ENCODE peak calls at places on chromosomes 12 and 14, in seven cellular contexts. One of them, this sample, is unnamed. For H3K9me3, the result is how much of the 10 kb centered on the place peaks cover.

GRCh38 chr12:116759783-116760581 is 21.9 kb downstream of the RNFT2 start:
- DNase-seq in H1: no peak
- DNase-seq in right atrium auricular region: no peak
- DNase-seq in HCT116: peak
- DNase-seq in Peyer's patch: peak
- DNase-seq in neuronal stem cell: no peak
- DNase-seq in left ventricle myocardium inferior: peak
- DNase-seq in this sample: no peak

GRCh38 chr12:12561305-12562015 is 1.2 kb downstream of the DUSP16 start:
- DNase-seq in H1: no peak
- DNase-seq in right atrium auricular region: peak
- DNase-seq in HCT116: no peak
- DNase-seq in Peyer's patch: peak
- DNase-seq in neuronal stem cell: peak
- DNase-seq in left ventricle myocardium inferior: peak
- DNase-seq in this sample: peak

GRCh38 chr14:101723061-101723595 is 38.4 kb upstream of the PPP2R5C start:
- DNase-seq in H1: no peak
- DNase-seq in right atrium auricular region: no peak
- DNase-seq in HCT116: no peak
- DNase-seq in Peyer's patch: no peak
- DNase-seq in neuronal stem cell: no peak
- DNase-seq in left ventricle myocardium inferior: no peak
- DNase-seq in this sample: no peak

GRCh38 chr14:88599761-88600439 is 37.1 kb downstream of the ZC3H14 start:
- DNase-seq in H1: no peak
- DNase-seq in right atrium auricular region: no peak
- DNase-seq in HCT116: no peak
- DNase-seq in Peyer's patch: no peak
- DNase-seq in neuronal stem cell: no peak
- DNase-seq in left ventricle myocardium inferior: no peak
- DNase-seq in this sample: no peak

GRCh38 chr14:52802597-52802996 is 11.2 kb upstream of the GNPNAT1 start:
- DNase-seq in H1: no peak
- DNase-seq in right atrium auricular region: no peak
- DNase-seq in HCT116: no peak
- DNase-seq in Peyer's patch: no peak
- DNase-seq in neuronal stem cell: no peak
- DNase-seq in left ventricle myocardium inferior: no peak
- DNase-seq in this sample: no peak

GRCh38 chr12:110244829-110245228 is 36.2 kb upstream of the ATP2A2 start:
- DNase-seq in H1: no peak
- DNase-seq in right atrium auricular region: peak
- DNase-seq in HCT116: no peak
- DNase-seq in Peyer's patch: no peak
- DNase-seq in neuronal stem cell: no peak
- DNase-seq in left ventricle myocardium inferior: peak
- DNase-seq in this sample: no peak

GRCh38 chr14:65173973-65174693 is 71.8 kb upstream of the MAX start:
- DNase-seq in H1: peak
- DNase-seq in right atrium auricular region: no peak
- DNase-seq in HCT116: no peak
- DNase-seq in Peyer's patch: no peak
- DNase-seq in neuronal stem cell: peak
- DNase-seq in left ventricle myocardium inferior: no peak
- DNase-seq in this sample: no peak

GRCh38 chr14:87131879-87132278 is 861.1 kb downstream of the GALC start:
- DNase-seq in H1: no peak
- DNase-seq in right atrium auricular region: no peak
- DNase-seq in HCT116: no peak
- DNase-seq in Peyer's patch: no peak
- DNase-seq in neuronal stem cell: no peak
- DNase-seq in left ventricle myocardium inferior: no peak
- DNase-seq in this sample: no peak

GRCh38 chr12:79058342-79058741 is 193.8 kb downstream of the SYT1 start:
- DNase-seq in H1: no peak
- DNase-seq in right atrium auricular region: no peak
- DNase-seq in HCT116: peak
- DNase-seq in Peyer's patch: no peak
- DNase-seq in neuronal stem cell: no peak
- DNase-seq in left ventricle myocardium inferior: no peak
- DNase-seq in this sample: no peak

GRCh38 chr14:103897075-103897947 is 30.9 kb upstream of the TDRD9 start:
- DNase-seq in H1: no peak
- DNase-seq in right atrium auricular region: no peak
- DNase-seq in HCT116: no peak
- DNase-seq in Peyer's patch: peak
- DNase-seq in neuronal stem cell: no peak
- DNase-seq in left ventricle myocardium inferior: peak
- DNase-seq in this sample: peak

GRCh38 chr14:71399057-71399487 is 491.8 kb downstream of the PCNX1 start:
- DNase-seq in H1: no peak
- DNase-seq in right atrium auricular region: no peak
- DNase-seq in HCT116: no peak
- DNase-seq in Peyer's patch: no peak
- DNase-seq in neuronal stem cell: no peak
- DNase-seq in left ventricle myocardium inferior: no peak
- DNase-seq in this sample: no peak

GRCh38 chr12:24728366-24728765 is 220.5 kb downstream of the BCAT1 start:
- DNase-seq in H1: no peak
- DNase-seq in right atrium auricular region: no peak
- DNase-seq in HCT116: no peak
- DNase-seq in Peyer's patch: no peak
- DNase-seq in neuronal stem cell: no peak
- DNase-seq in left ventricle myocardium inferior: no peak
- DNase-seq in this sample: no peak

GRCh38 chr14:97318380-97318779 is 521.2 kb downstream of the VRK1 start:
- DNase-seq in H1: no peak
- DNase-seq in right atrium auricular region: no peak
- DNase-seq in HCT116: no peak
- DNase-seq in Peyer's patch: no peak
- DNase-seq in neuronal stem cell: no peak
- DNase-seq in left ventricle myocardium inferior: no peak
- DNase-seq in this sample: no peak

GRCh38 chr14:61178226-61179060 is 102.7 kb downstream of the TMEM30B start:
- DNase-seq in H1: no peak
- DNase-seq in right atrium auricular region: no peak
- DNase-seq in HCT116: peak
- DNase-seq in Peyer's patch: no peak
- DNase-seq in neuronal stem cell: no peak
- DNase-seq in left ventricle myocardium inferior: no peak
- DNase-seq in this sample: no peak

GRCh38 chr14:104063998-104064397 is 21.5 kb upstream of the ASPG start:
- DNase-seq in H1: no peak
- DNase-seq in right atrium auricular region: no peak
- DNase-seq in HCT116: no peak
- DNase-seq in Peyer's patch: no peak
- DNase-seq in neuronal stem cell: no peak
- DNase-seq in left ventricle myocardium inferior: no peak
- DNase-seq in this sample: no peak

GRCh38 chr14:102993523-102993922 is 63.8 kb downstream of the CDC42BPB start:
- DNase-seq in H1: no peak
- DNase-seq in right atrium auricular region: no peak
- DNase-seq in HCT116: peak
- DNase-seq in Peyer's patch: peak
- DNase-seq in neuronal stem cell: no peak
- DNase-seq in left ventricle myocardium inferior: no peak
- DNase-seq in this sample: no peak

GRCh38 chr14:59208224-59208814 is 19.9 kb downstream of the DAAM1 start:
- DNase-seq in H1: no peak
- DNase-seq in right atrium auricular region: no peak
- DNase-seq in HCT116: no peak
- DNase-seq in Peyer's patch: no peak
- DNase-seq in neuronal stem cell: no peak
- DNase-seq in left ventricle myocardium inferior: no peak
- DNase-seq in this sample: no peak

GRCh38 chr12:126883737-126884136 is 1383.2 kb upstream of the TMEM132C start:
- DNase-seq in H1: no peak
- DNase-seq in right atrium auricular region: no peak
- DNase-seq in HCT116: no peak
- DNase-seq in Peyer's patch: no peak
- DNase-seq in neuronal stem cell: no peak
- DNase-seq in left ventricle myocardium inferior: peak
- DNase-seq in this sample: peak

GRCh38 chr12:28222081-28222700 is 31.9 kb downstream of the CCDC91 start:
- DNase-seq in H1: no peak
- DNase-seq in right atrium auricular region: no peak
- DNase-seq in HCT116: no peak
- DNase-seq in Peyer's patch: peak
- DNase-seq in neuronal stem cell: no peak
- DNase-seq in left ventricle myocardium inferior: no peak
- DNase-seq in this sample: no peak

GRCh38 chr12:3213171-3213570 is 136.0 kb downstream of the TSPAN9 start:
- DNase-seq in H1: no peak
- DNase-seq in right atrium auricular region: no peak
- DNase-seq in HCT116: no peak
- DNase-seq in Peyer's patch: no peak
- DNase-seq in neuronal stem cell: no peak
- DNase-seq in left ventricle myocardium inferior: peak
- DNase-seq in this sample: no peak

GRCh38 chr14:91041450-91041849 is 19.0 kb downstream of the RPS6KA5 start:
- DNase-seq in H1: no peak
- DNase-seq in right atrium auricular region: no peak
- DNase-seq in HCT116: no peak
- DNase-seq in Peyer's patch: no peak
- DNase-seq in neuronal stem cell: no peak
- DNase-seq in left ventricle myocardium inferior: no peak
- DNase-seq in this sample: no peak

GRCh38 chr14:91048256-91048655 is 12.2 kb downstream of the RPS6KA5 start:
- DNase-seq in H1: no peak
- DNase-seq in right atrium auricular region: no peak
- DNase-seq in HCT116: no peak
- DNase-seq in Peyer's patch: no peak
- DNase-seq in neuronal stem cell: no peak
- DNase-seq in left ventricle myocardium inferior: no peak
- DNase-seq in this sample: no peak

GRCh38 chr14:91047174-91047753 is 13.2 kb downstream of the RPS6KA5 start:
- DNase-seq in H1: no peak
- DNase-seq in right atrium auricular region: no peak
- DNase-seq in HCT116: no peak
- DNase-seq in Peyer's patch: no peak
- DNase-seq in neuronal stem cell: no peak
- DNase-seq in left ventricle myocardium inferior: no peak
- DNase-seq in this sample: no peak

GRCh38 chr14:91048676-91049075 is 11.8 kb downstream of the RPS6KA5 start:
- DNase-seq in H1: no peak
- DNase-seq in right atrium auricular region: no peak
- DNase-seq in HCT116: no peak
- DNase-seq in Peyer's patch: no peak
- DNase-seq in neuronal stem cell: no peak
- DNase-seq in left ventricle myocardium inferior: no peak
- DNase-seq in this sample: no peak

DNA sequence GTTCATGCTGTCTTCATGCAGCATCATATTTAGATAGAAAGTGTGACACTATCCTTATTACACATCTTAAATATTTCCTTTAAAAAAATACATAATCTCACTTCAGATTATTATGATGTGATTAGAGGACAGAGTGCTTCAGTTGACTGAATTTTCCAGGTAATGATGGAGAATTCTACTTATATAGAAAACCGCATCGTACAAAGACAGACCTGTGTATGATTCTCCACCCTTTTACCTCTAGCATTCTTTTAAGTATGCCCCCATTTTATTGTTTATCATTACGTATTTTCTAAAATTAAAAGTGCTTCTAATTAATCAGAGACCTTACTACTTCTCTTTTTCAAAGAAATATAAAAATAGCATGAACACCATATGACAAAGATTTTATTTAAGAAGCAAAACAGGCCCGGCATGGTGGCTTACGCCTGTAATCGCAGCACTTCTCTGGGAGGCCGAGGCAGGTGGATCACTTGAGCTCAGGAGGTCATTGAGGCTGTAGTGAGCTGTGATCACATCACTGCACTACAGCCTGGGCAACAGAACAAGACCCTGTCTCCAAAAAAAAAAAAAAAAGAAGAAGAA is 13.9 kb downstream of the RPS6KA5 start:
- DNase-seq in H1: no peak
- DNase-seq in right atrium auricular region: no peak
- DNase-seq in HCT116: no peak
- DNase-seq in Peyer's patch: no peak
- DNase-seq in neuronal stem cell: no peak
- DNase-seq in left ventricle myocardium inferior: no peak
- DNase-seq in this sample: no peak
- H3K4me3 ChIP-seq in H1: no peak
- H3K4me3 ChIP-seq in right atrium auricular region: no peak
- H3K4me3 ChIP-seq in HCT116: no peak
- H3K4me3 ChIP-seq in Peyer's patch: no peak
- H3K4me3 ChIP-seq in neuronal stem cell: no peak
- H3K4me3 ChIP-seq in left ventricle myocardium inferior: no peak
- H3K4me3 ChIP-seq in this sample: no peak

GRCh38 chr12:56864318-56864717 is 69.9 kb downstream of the SDR9C7 start:
- DNase-seq in H1: no peak
- DNase-seq in right atrium auricular region: no peak
- DNase-seq in HCT116: no peak
- DNase-seq in Peyer's patch: no peak
- DNase-seq in neuronal stem cell: no peak
- DNase-seq in left ventricle myocardium inferior: no peak
- DNase-seq in this sample: no peak
- H3K9me3 ChIP-seq in H1: half or more
- H3K9me3 ChIP-seq in right atrium auricular region: under half
- H3K9me3 ChIP-seq in HCT116: under half
- H3K9me3 ChIP-seq in Peyer's patch: under half
- H3K9me3 ChIP-seq in neuronal stem cell: under half
- H3K9me3 ChIP-seq in left ventricle myocardium inferior: half or more
- H3K9me3 ChIP-seq in this sample: under half

GRCh38 chr12:6334940-6335450 is 6.9 kb downstream of the TNFRSF1A start:
- DNase-seq in H1: no peak
- DNase-seq in right atrium auricular region: no peak
- DNase-seq in HCT116: no peak
- DNase-seq in Peyer's patch: no peak
- DNase-seq in neuronal stem cell: no peak
- DNase-seq in left ventricle myocardium inferior: no peak
- DNase-seq in this sample: no peak

GRCh38 chr12:6335451-6336078 is 6.3 kb downstream of the TNFRSF1A start:
- DNase-seq in H1: no peak
- DNase-seq in right atrium auricular region: peak
- DNase-seq in HCT116: no peak
- DNase-seq in Peyer's patch: peak
- DNase-seq in neuronal stem cell: no peak
- DNase-seq in left ventricle myocardium inferior: peak
- DNase-seq in this sample: peak

GRCh38 chr12:6333029-6333428 is 8.8 kb downstream of the TNFRSF1A start:
- DNase-seq in H1: no peak
- DNase-seq in right atrium auricular region: no peak
- DNase-seq in HCT116: no peak
- DNase-seq in Peyer's patch: no peak
- DNase-seq in neuronal stem cell: no peak
- DNase-seq in left ventricle myocardium inferior: no peak
- DNase-seq in this sample: no peak

GRCh38 chr12:6333566-6333965 is 8.3 kb downstream of the TNFRSF1A start:
- DNase-seq in H1: no peak
- DNase-seq in right atrium auricular region: no peak
- DNase-seq in HCT116: no peak
- DNase-seq in Peyer's patch: no peak
- DNase-seq in neuronal stem cell: no peak
- DNase-seq in left ventricle myocardium inferior: no peak
- DNase-seq in this sample: no peak

GRCh38 chr12:6334359-6334758 is 7.5 kb downstream of the TNFRSF1A start:
- DNase-seq in H1: no peak
- DNase-seq in right atrium auricular region: no peak
- DNase-seq in HCT116: no peak
- DNase-seq in Peyer's patch: no peak
- DNase-seq in neuronal stem cell: no peak
- DNase-seq in left ventricle myocardium inferior: no peak
- DNase-seq in this sample: no peak
- H3K27ac ChIP-seq in H1: no peak
- H3K27ac ChIP-seq in right atrium auricular region: peak
- H3K27ac ChIP-seq in HCT116: peak
- H3K27ac ChIP-seq in Peyer's patch: peak
- H3K27ac ChIP-seq in neuronal stem cell: no peak
- H3K27ac ChIP-seq in left ventricle myocardium inferior: peak
- H3K27ac ChIP-seq in this sample: peak

GRCh38 chr14:32724864-32725550 is 213.7 kb upstream of the NPAS3 start:
- DNase-seq in H1: no peak
- DNase-seq in right atrium auricular region: no peak
- DNase-seq in HCT116: no peak
- DNase-seq in Peyer's patch: no peak
- DNase-seq in neuronal stem cell: no peak
- DNase-seq in left ventricle myocardium inferior: no peak
- DNase-seq in this sample: no peak
- H3K4me3 ChIP-seq in H1: no peak
- H3K4me3 ChIP-seq in right atrium auricular region: peak
- H3K4me3 ChIP-seq in HCT116: no peak
- H3K4me3 ChIP-seq in Peyer's patch: no peak
- H3K4me3 ChIP-seq in neuronal stem cell: no peak
- H3K4me3 ChIP-seq in left ventricle myocardium inferior: peak
- H3K4me3 ChIP-seq in this sample: no peak